ENCODE peak calls at places on chromosomes 2 and 18, in five cellular contexts. One of them, this sample, is unnamed.

GRCh38 chr2:238638982-238639341 is 208.9 kb upstream of the TWIST2 start:
- DNase-seq in GM12864: no peak
- DNase-seq in psoas muscle: no peak
- DNase-seq in PC-9: no peak
- DNase-seq in dorsolateral prefrontal cortex: no peak
- DNase-seq in this sample: no peak

GRCh38 chr2:6556755-6557154 is 309.0 kb downstream of the CMPK2 start:
- DNase-seq in GM12864: no peak
- DNase-seq in psoas muscle: no peak
- DNase-seq in PC-9: peak
- DNase-seq in dorsolateral prefrontal cortex: no peak
- DNase-seq in this sample: no peak

GRCh38 chr2:98583866-98584618 is 24.3 kb downstream of the COA5 start:
- DNase-seq in GM12864: no peak
- DNase-seq in psoas muscle: no peak
- DNase-seq in PC-9: no peak
- DNase-seq in dorsolateral prefrontal cortex: no peak
- DNase-seq in this sample: no peak

GRCh38 chr2:56444339-56444738 is 260.5 kb downstream of the CCDC85A start:
- DNase-seq in GM12864: no peak
- DNase-seq in psoas muscle: no peak
- DNase-seq in PC-9: peak
- DNase-seq in dorsolateral prefrontal cortex: no peak
- DNase-seq in this sample: no peak

GRCh38 chr18:616380-616995 is 19.7 kb downstream of the CLUL1 start:
- DNase-seq in GM12864: peak
- DNase-seq in psoas muscle: no peak
- DNase-seq in PC-9: no peak
- DNase-seq in dorsolateral prefrontal cortex: no peak
- DNase-seq in this sample: no peak

GRCh38 chr2:200369886-200370285 is 63.4 kb downstream of the SPATS2L start:
- DNase-seq in GM12864: no peak
- DNase-seq in psoas muscle: no peak
- DNase-seq in PC-9: no peak
- DNase-seq in dorsolateral prefrontal cortex: no peak
- DNase-seq in this sample: no peak

GRCh38 chr2:66507673-66508127 is 72.8 kb downstream of the MEIS1 start:
- DNase-seq in GM12864: no peak
- DNase-seq in psoas muscle: no peak
- DNase-seq in PC-9: no peak
- DNase-seq in dorsolateral prefrontal cortex: no peak
- DNase-seq in this sample: peak

GRCh38 chr2:190996338-190996946 is 17.5 kb downstream of the STAT1 start:
- DNase-seq in GM12864: no peak
- DNase-seq in psoas muscle: no peak
- DNase-seq in PC-9: no peak
- DNase-seq in dorsolateral prefrontal cortex: no peak
- DNase-seq in this sample: no peak

GRCh38 chr2:17799301-17800126 is 16.7 kb upstream of the MSGN1 start:
- DNase-seq in GM12864: no peak
- DNase-seq in psoas muscle: no peak
- DNase-seq in PC-9: no peak
- DNase-seq in dorsolateral prefrontal cortex: no peak
- DNase-seq in this sample: no peak

GRCh38 chr2:190979906-190980629 is 33.9 kb downstream of the STAT1 start:
- DNase-seq in GM12864: no peak
- DNase-seq in psoas muscle: peak
- DNase-seq in PC-9: peak
- DNase-seq in dorsolateral prefrontal cortex: no peak
- DNase-seq in this sample: peak

GRCh38 chr2:171254666-171255065 is 94.0 kb upstream of the TLK1 start:
- DNase-seq in GM12864: no peak
- DNase-seq in psoas muscle: no peak
- DNase-seq in PC-9: no peak
- DNase-seq in dorsolateral prefrontal cortex: no peak
- DNase-seq in this sample: no peak

GRCh38 chr2:120053891-120054290 is 41.0 kb downstream of the EPB41L5 start:
- DNase-seq in GM12864: no peak
- DNase-seq in psoas muscle: no peak
- DNase-seq in PC-9: no peak
- DNase-seq in dorsolateral prefrontal cortex: no peak
- DNase-seq in this sample: no peak

GRCh38 chr2:57543211-57543610 is 503.4 kb upstream of the VRK2 start:
- DNase-seq in GM12864: no peak
- DNase-seq in psoas muscle: no peak
- DNase-seq in PC-9: no peak
- DNase-seq in dorsolateral prefrontal cortex: no peak
- DNase-seq in this sample: no peak

GRCh38 chr2:118905206-118905605 is 36.8 kb upstream of the MARCO start:
- DNase-seq in GM12864: no peak
- DNase-seq in psoas muscle: no peak
- DNase-seq in PC-9: no peak
- DNase-seq in dorsolateral prefrontal cortex: no peak
- DNase-seq in this sample: no peak

GRCh38 chr2:118909191-118909590 is 32.8 kb upstream of the MARCO start:
- DNase-seq in GM12864: no peak
- DNase-seq in psoas muscle: no peak
- DNase-seq in PC-9: no peak
- DNase-seq in dorsolateral prefrontal cortex: no peak
- DNase-seq in this sample: no peak

GRCh38 chr2:118911166-118911565 is 30.8 kb upstream of the MARCO start:
- DNase-seq in GM12864: no peak
- DNase-seq in psoas muscle: no peak
- DNase-seq in PC-9: no peak
- DNase-seq in dorsolateral prefrontal cortex: no peak
- DNase-seq in this sample: no peak

GRCh38 chr2:118906186-118906585 is 35.8 kb upstream of the MARCO start:
- DNase-seq in GM12864: no peak
- DNase-seq in psoas muscle: no peak
- DNase-seq in PC-9: no peak
- DNase-seq in dorsolateral prefrontal cortex: no peak
- DNase-seq in this sample: no peak

DNA sequence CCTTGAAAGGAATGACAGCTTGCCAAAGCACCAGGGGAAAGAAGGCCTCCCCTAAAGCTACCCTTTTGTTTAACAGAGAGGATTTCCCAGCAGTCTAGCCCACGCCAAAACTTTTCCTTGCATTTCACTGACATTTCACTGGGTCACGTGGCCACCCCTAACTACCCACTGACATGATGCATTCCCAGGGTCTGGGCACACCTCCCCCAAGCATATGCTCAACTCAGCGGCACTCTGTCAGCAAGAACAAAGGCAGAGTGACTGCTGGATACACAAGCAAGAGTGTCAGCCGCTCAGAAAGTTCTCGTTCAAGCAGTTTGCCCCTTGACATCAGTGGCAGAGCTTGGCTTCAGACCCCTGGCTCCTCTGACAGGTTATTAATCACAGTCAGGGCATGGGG is 34.2 kb upstream of the MARCO start:
- DNase-seq in GM12864: no peak
- DNase-seq in psoas muscle: no peak
- DNase-seq in PC-9: no peak
- DNase-seq in dorsolateral prefrontal cortex: no peak
- DNase-seq in this sample: no peak
- TF ChIP-seq CTCF in GM12864: no peak
- TF ChIP-seq CTCF in psoas muscle: no peak
- TF ChIP-seq CTCF in PC-9: no peak
- TF ChIP-seq CTCF in dorsolateral prefrontal cortex: no peak
- TF ChIP-seq CTCF in this sample: no peak

DNA sequence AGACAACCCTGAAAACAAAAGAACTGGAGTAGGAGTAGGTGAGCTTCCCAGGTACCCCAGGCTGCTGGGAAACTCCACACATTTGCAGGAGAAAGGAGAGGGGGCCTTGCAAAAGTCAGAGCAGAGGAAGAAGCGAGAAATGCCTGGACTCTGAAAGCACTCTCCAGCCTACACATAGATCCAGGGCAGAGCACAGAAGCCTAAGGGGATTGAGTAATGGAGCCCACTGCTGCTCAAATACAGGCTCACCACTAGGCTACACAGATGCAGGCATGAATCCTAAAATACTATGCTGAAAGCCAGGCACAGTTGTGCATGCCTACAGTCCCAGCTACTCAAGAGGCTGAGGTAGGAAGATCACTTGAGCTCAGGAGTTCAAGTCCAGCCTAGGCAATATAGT is 33.4 kb downstream of the OSBPL1A start:
- DNase-seq in GM12864: no peak
- DNase-seq in psoas muscle: no peak
- DNase-seq in PC-9: no peak
- DNase-seq in dorsolateral prefrontal cortex: no peak
- DNase-seq in this sample: no peak
- TF ChIP-seq CTCF in GM12864: no peak
- TF ChIP-seq CTCF in psoas muscle: no peak
- TF ChIP-seq CTCF in PC-9: no peak
- TF ChIP-seq CTCF in dorsolateral prefrontal cortex: no peak
- TF ChIP-seq CTCF in this sample: no peak

GRCh38 chr2:176585291-176585690 is 316.0 kb downstream of the MTX2 start:
- DNase-seq in GM12864: no peak
- DNase-seq in psoas muscle: no peak
- DNase-seq in PC-9: no peak
- DNase-seq in dorsolateral prefrontal cortex: no peak
- DNase-seq in this sample: no peak
- TF ChIP-seq CTCF in GM12864: no peak
- TF ChIP-seq CTCF in psoas muscle: no peak
- TF ChIP-seq CTCF in PC-9: no peak
- TF ChIP-seq CTCF in dorsolateral prefrontal cortex: no peak
- TF ChIP-seq CTCF in this sample: no peak

DNA sequence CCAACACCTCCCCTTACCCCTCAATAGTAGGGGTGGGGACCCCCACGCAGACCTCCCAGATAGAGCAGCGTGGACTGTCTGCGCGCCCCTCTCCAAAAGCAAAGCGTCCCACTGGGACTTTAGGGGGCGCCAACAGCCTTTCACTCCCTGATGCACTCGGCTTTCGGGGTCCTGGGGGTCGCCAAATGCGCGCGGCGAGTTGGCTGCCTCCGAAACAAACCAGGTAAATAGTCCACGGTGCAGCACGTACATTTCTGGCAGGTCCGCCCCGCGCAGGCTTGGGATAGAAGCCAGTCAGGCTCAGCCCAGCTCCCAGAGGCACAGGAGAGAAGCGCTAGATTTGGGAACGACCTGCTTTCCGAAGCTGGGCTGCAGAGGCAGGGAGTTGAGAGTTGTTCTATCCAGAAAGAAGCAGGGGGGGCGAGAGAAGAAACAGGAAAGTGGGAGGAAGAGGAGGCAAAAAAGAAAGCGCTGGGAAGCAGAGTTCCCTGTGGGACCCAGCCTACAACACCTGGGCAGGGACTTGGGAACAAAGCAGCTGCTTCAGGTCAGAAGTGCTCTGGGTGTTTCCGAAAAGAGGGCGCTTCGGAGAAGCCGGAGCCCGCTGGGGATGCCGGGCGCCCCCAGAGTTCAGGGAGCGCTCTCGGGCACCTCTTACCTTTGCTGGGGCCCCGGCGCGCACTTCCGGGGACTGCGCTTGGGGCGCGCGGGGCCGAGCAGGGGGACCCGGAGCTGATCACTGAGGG is 544 bp downstream of the EVA1A start:
- DNase-seq in GM12864: no peak
- DNase-seq in psoas muscle: no peak
- DNase-seq in PC-9: peak
- DNase-seq in dorsolateral prefrontal cortex: no peak
- DNase-seq in this sample: peak
- TF ChIP-seq CTCF in GM12864: no peak
- TF ChIP-seq CTCF in psoas muscle: no peak
- TF ChIP-seq CTCF in PC-9: peak
- TF ChIP-seq CTCF in dorsolateral prefrontal cortex: peak
- TF ChIP-seq CTCF in this sample: peak

DNA sequence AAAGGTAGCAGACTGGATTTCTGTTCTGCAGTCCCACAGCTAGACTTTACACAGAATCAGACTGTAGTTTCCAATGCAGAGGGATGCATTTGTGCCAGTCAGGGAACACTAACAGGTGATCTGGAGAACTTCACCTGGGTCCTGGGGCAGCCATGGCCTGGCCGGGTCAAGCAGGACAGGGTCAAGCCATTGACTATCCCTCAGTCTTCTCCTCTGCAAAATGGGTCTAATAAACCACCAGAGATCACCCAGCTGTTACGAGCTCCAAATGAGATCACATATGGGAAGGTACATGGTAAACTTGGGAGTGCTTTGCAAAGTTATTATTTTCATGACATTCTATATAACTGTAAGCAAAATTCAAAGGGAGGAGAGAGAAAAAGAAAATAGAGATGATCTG is 294.1 kb downstream of the CDCA7 start:
- DNase-seq in GM12864: no peak
- DNase-seq in psoas muscle: no peak
- DNase-seq in PC-9: no peak
- DNase-seq in dorsolateral prefrontal cortex: no peak
- DNase-seq in this sample: no peak
- TF ChIP-seq CTCF in GM12864: no peak
- TF ChIP-seq CTCF in psoas muscle: no peak
- TF ChIP-seq CTCF in PC-9: no peak
- TF ChIP-seq CTCF in dorsolateral prefrontal cortex: no peak
- TF ChIP-seq CTCF in this sample: no peak

DNA sequence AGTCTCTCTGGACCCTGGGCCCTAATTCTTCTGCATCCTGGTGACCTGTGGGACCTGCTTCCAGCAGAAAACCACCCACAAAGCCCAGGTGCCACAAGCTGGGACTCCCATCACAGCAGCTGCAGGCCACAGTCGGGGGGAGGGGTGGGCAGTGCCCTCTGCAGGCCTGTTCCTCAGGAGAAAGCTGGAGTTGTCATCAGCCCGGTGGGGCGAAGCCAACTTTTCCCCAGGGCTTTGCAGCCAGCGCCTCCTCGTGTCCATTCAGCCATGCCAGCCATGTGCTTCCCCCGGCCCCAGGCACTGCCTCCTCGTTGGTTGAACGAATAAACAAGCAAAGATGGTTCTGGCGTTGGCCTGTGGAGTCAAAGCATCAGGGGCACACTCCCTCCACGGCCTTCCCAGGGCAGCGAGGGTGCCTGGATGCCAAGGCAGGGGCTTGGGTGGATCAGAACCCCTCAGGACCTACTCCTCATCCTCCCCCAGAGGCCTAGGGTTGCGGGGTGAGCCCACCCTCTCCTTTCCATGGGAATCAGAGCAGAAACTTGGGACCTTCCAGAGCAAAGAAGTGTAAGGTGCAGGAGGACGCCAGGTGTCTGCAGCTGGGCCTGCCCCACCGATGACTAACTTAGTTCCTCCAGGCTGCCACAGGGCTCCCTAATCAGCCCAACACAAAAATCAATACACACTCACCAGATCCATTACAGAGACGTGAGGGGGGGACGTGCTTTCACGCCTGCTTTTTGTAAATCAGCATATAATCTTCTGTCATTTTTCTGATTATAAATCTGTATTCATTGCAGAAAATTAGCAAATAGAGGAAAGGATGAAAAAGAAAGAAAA is 75.7 kb upstream of the RAB6C start:
- DNase-seq in GM12864: no peak
- DNase-seq in psoas muscle: no peak
- DNase-seq in PC-9: no peak
- DNase-seq in dorsolateral prefrontal cortex: peak
- DNase-seq in this sample: peak
- TF ChIP-seq CTCF in GM12864: peak
- TF ChIP-seq CTCF in psoas muscle: no peak
- TF ChIP-seq CTCF in PC-9: no peak
- TF ChIP-seq CTCF in dorsolateral prefrontal cortex: peak
- TF ChIP-seq CTCF in this sample: peak

This sample was measured in progenitor cell of endocrine pancreas.